ENCODE peak calls at places on chromosomes 4 and X, in seven cellular contexts. I is foreskin fibroblast; Q is cardiac muscle cell; U is A549; K is epithelial cell of esophagus; N is heart right ventricle; P is CD8-positive, alpha-beta T cell. A is an unnamed sample.

GRCh38 chr4:168541608-168541953 is 44.7 kb downstream of the PALLD start:
- DNase-seq in Q (peak), I (peak), U (peak), K (peak), P (no peak), N (no peak), A (no peak)

GRCh38 chr4:101348367-101348827 is 1.1 kb upstream of the PPP3CA start:
- DNase-seq in K (peak), P (no peak), I (no peak), U (no peak), N (no peak), Q (no peak), A (no peak)

GRCh38 chrX:110450050-110450449 is 91.4 kb downstream of the RTL9 start:
- DNase-seq in Q (peak), N (peak), K (peak), P (peak), U (peak), I (peak), A (peak)

GRCh38 chr4:170388255-170388654 is 298.5 kb upstream of the AADAT start:
- DNase-seq in I (peak), U (no peak), K (no peak), Q (no peak), P (no peak), N (no peak), A (peak)

GRCh38 chrX:48794993-48795501 is 6.8 kb upstream of the HDAC6 start:
- DNase-seq in N (no peak), Q (peak), K (peak), I (peak), P (no peak), U (peak), A (no peak)

GRCh38 chrX:111348363-111348927 is 63.5 kb downstream of the DCX start:
- DNase-seq in Q (no peak), N (no peak), K (no peak), P (no peak), I (no peak), U (no peak), A (no peak)

GRCh38 chrX:42384956-42385355 is 393.0 kb downstream of the PPP1R2C start:
- DNase-seq in U (no peak), I (no peak), Q (no peak), N (no peak), P (no peak), K (peak), A (no peak)

GRCh38 chr4:90148574-90149170 is 21.5 kb downstream of the CCSER1 start:
- DNase-seq in Q (no peak), K (peak), N (no peak), U (no peak), I (no peak), P (no peak), A (no peak)

GRCh38 chrX:9644335-9644734 is 121.3 kb downstream of the GPR143 start:
- DNase-seq in Q (no peak), N (no peak), I (no peak), P (no peak), K (no peak), U (no peak), A (no peak)

GRCh38 chrX:105618393-105619101 is 203.8 kb upstream of the NRK start:
- DNase-seq in K (peak), Q (no peak), P (no peak), I (peak), N (no peak), U (no peak), A (no peak)

GRCh38 chr4:139817657-139818452 is 152.2 kb downstream of the MGST2 start:
- DNase-seq in N (no peak), P (no peak), I (no peak), U (no peak), K (peak), Q (no peak), A (no peak)

GRCh38 chrX:135923353-135923752 is 29.8 kb downstream of the SAGE1 start:
- DNase-seq in P (no peak), U (peak), Q (no peak), K (peak), N (no peak), I (no peak), A (no peak)

GRCh38 chr4:40325406-40326019 is 9.6 kb upstream of the CHRNA9 start:
- DNase-seq in Q (peak), U (peak), K (peak), I (peak), P (peak), N (no peak), A (no peak)

GRCh38 chr4:107216379-107216778 is 180.3 kb upstream of the DKK2 start:
- DNase-seq in P (no peak), I (no peak), Q (no peak), U (no peak), K (no peak), N (no peak), A (no peak)

GRCh38 chr4:76545161-76545884 is 110.3 kb downstream of the SHROOM3 start:
- DNase-seq in P (no peak), I (no peak), Q (no peak), K (no peak), U (no peak), N (no peak), A (no peak)

GRCh38 chrX:107707866-107708265 is 67.7 kb downstream of the TSC22D3 start:
- DNase-seq in I (no peak), Q (no peak), P (no peak), N (no peak), K (no peak), U (no peak), A (no peak)

GRCh38 chrX:14030248-14030592 is 528 bp upstream of the GEMIN8 start:
- DNase-seq in U (no peak), Q (peak), I (peak), K (peak), N (no peak), P (no peak), A (no peak)

GRCh38 chr4:7337196-7338058 is 97.3 kb downstream of the PSAPL1 start:
- DNase-seq in P (no peak), N (no peak), U (no peak), I (no peak), K (no peak), Q (no peak), A (no peak)

GRCh38 chr4:86223472-86223871 is 136.4 kb downstream of the MAPK10 start:
- DNase-seq in N (no peak), U (peak), K (peak), P (no peak), Q (peak), I (peak), A (no peak)

GRCh38 chrX:123648028-123648810 is 84.6 kb downstream of the THOC2 start:
- DNase-seq in N (no peak), U (peak), P (no peak), K (peak), Q (peak), I (peak), A (peak)

GRCh38 chr4:77188498-77189187 is 31.6 kb downstream of the CCNG2 start:
- DNase-seq in I (no peak), U (no peak), N (no peak), K (no peak), Q (no peak), P (no peak), A (no peak)

GRCh38 chr4:101753702-101754101 is 36.8 kb upstream of the BANK1 start:
- DNase-seq in K (peak), I (peak), U (peak), P (no peak), N (no peak), Q (peak), A (no peak)

GRCh38 chr4:140252144-140252741 is 98.3 kb upstream of the MAML3 start:
- DNase-seq in U (peak), N (peak), I (no peak), P (no peak), Q (peak), K (peak), A (no peak)

GRCh38 chrX:15404712-15405111 is 20.5 kb upstream of the VEGFD start:
- DNase-seq in U (no peak), N (peak), K (no peak), Q (peak), P (no peak), I (peak), A (no peak)

GRCh38 chrX:84735025-84735424 is 232.8 kb upstream of the HDX start:
- DNase-seq in K (peak), Q (no peak), P (no peak), N (no peak), U (no peak), I (no peak), A (no peak)

GRCh38 chrX:71534773-71535544 is 2.1 kb downstream of the OGT start:
- DNase-seq in I (no peak), P (no peak), K (no peak), Q (peak), N (no peak), U (no peak), A (no peak)

GRCh38 chrX:12955882-12956703 is 18.8 kb upstream of the TMSB4X start:
- DNase-seq in K (peak), P (peak), I (peak), U (peak), Q (peak), N (peak), A (no peak)

GRCh38 chrX:108126661-108127060 is 35.1 kb downstream of the ATG4A start:
- DNase-seq in P (no peak), K (no peak), N (no peak), Q (peak), I (peak), U (no peak), A (no peak)

GRCh38 chr4:109990307-109991257 is 77.9 kb downstream of the EGF start:
- DNase-seq in U (no peak), N (no peak), Q (no peak), I (no peak), P (no peak), K (no peak), A (no peak)

GRCh38 chr4:2537011-2537830 is 774 bp downstream of the FAM193A start:
- DNase-seq in Q (peak), U (peak), N (peak), P (peak), I (peak), K (peak), A (no peak)

GRCh38 chrX:72620550-72621145 is 48.0 kb upstream of the HDAC8 start:
- DNase-seq in Q (peak), P (no peak), U (peak), K (peak), N (peak), I (peak), A (peak)

GRCh38 chrX:292900-293897 is 12.0 kb downstream of the PLCXD1 start:
- DNase-seq in U (no peak), I (no peak), Q (no peak), P (no peak), K (no peak), N (no peak), A (no peak)

GRCh38 chr4:125434136-125434535 is 119.4 kb downstream of the FAT4 start:
- DNase-seq in I (peak), N (no peak), Q (peak), U (no peak), P (no peak), K (no peak), A (no peak)

GRCh38 chr4:87150498-87151261 is 69.7 kb downstream of the KLHL8 start:
- DNase-seq in P (no peak), I (peak), N (no peak), K (peak), U (peak), Q (peak), A (peak)

GRCh38 chrX:121146059-121146628 is 98.7 kb downstream of the GLUD2 start:
- DNase-seq in Q (no peak), K (no peak), U (no peak), I (peak), P (no peak), N (no peak), A (no peak)

GRCh38 chr4:13215560-13215959 is 268.6 kb downstream of the RAB28 start:
- DNase-seq in Q (no peak), U (no peak), I (no peak), K (no peak), P (no peak), N (no peak), A (no peak)

GRCh38 chrX:145910017-145910416 is 92.4 kb downstream of the SLITRK2 start:
- DNase-seq in I (no peak), N (no peak), Q (no peak), K (no peak), P (no peak), U (no peak), A (no peak)

DNA sequence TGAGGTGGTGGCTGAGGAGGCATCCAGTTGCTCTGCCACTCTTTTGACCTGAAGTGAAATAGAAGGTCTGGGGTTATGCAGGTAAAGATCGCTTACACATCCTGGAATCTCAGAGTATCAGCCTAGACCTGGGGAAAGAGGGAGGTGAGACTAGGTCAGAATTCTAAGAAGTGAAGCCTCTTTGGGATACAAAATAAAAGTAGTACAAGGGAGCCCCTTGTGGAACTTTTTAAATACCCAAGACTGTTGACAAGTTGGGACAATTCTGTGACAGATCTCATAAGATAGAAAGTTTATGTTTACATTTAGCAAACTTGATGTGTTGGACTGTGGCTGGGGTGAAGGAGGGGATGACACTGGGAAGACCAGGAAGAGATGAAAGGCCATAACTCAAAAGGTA is 263.2 kb downstream of the SPRY1 start:
- DNase-seq in I (peak), Q (no peak), K (peak), N (no peak), P (no peak), U (peak), A (no peak)
- TF ChIP-seq CTCF in I (peak), Q (no peak), K (peak), N (no peak), P (peak), U (peak), A (no peak)

DNA sequence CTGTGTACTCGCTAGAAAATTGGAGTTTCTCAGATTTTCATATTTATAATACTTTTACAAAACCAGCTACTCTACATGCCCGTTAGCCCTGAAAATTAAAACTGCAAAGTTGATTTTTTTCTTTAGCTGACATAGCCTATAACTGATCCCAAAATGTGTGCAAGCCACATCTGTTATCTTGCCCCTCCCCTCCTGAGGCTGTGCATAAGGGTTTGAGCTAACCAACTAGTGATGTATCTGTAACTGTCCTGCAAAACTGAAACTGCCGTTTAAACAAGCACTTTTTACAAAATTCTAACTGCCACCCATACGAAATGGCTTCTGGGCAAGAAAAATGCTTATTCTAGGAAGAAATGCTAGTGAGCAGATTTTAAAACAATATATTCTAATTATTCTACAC is 59.1 kb downstream of the EDNRA start:
- DNase-seq in P (no peak), U (no peak), K (no peak), Q (no peak), N (no peak), I (peak), A (no peak)
- H3K4me3 ChIP-seq in P (no peak), U (no peak), K (no peak), Q (no peak), N (no peak), I (no peak), A (no peak)

GRCh38 chrX:23849241-23849640 is 58.5 kb downstream of the APOO start:
- DNase-seq in K (no peak), I (no peak), U (no peak), P (no peak), N (no peak), Q (no peak), A (no peak)
- TF ChIP-seq CTCF in K (no peak), I (no peak), U (no peak), P (no peak), N (no peak), Q (no peak), A (no peak)

GRCh38 chr4:153418581-153418980 is 47.6 kb upstream of the TMEM131L start:
- DNase-seq in U (no peak), N (no peak), Q (peak), P (no peak), I (peak), K (no peak), A (no peak)
- H3K4me3 ChIP-seq in U (no peak), N (no peak), Q (no peak), P (no peak), I (no peak), K (no peak), A (no peak)

GRCh38 chr4:119039779-119040178 is 95.9 kb upstream of the MYOZ2 start:
- DNase-seq in K (peak), Q (no peak), I (no peak), U (peak), N (no peak), P (no peak), A (no peak)
- TF ChIP-seq CTCF in K (peak), Q (no peak), I (peak), U (no peak), N (no peak), P (no peak), A (peak)

GRCh38 chr4:108519911-108520310 is 100.5 kb upstream of the RPL34 start:
- DNase-seq in Q (no peak), U (no peak), I (no peak), P (no peak), N (no peak), K (no peak), A (no peak)
- H3K4me3 ChIP-seq in Q (no peak), U (no peak), I (no peak), P (no peak), N (no peak), K (no peak), A (no peak)

DNA sequence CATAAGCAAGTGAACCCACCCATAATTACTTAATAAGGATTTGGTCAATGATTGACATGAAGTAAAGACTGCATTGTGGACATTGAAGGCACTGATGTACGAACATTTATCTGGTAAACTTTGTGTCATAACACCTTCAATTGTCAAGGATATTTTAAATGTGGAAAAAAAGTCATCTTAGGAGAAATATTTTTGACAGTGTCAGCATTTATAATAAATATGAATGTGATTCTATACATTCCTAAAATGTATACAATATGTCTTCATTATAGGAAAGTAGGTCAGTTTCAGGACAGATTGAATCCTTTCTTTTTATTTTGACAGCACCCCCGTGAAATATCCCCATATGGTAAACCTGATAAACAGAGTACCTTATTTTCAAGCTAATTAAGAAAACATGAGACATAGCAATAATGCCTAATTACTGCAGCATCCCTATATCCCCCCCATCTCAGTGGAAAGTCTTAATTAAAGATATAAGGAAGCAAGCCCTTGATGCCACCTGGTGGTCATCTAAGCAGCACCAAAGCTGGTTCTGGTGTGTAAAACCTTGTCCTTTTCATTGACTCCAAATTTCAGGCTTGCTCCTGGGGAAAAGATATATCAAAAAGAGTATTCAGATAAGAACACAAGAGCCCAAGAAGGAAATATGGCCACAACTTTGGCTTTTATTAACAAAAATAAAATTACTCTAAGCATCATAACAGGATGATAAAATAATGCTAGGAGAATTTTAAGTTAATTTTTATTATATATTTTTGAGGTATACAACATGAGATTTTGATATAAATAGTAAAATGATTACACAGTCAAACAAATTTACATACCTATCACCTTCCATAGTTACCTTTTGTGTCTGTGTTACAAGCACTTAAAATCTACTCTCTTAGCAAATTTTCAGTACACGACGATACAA is 379.7 kb downstream of the TLL1 start:
- DNase-seq in Q (peak), I (peak), P (no peak), U (peak), N (no peak), K (peak), A (no peak)
- TF ChIP-seq CTCF in Q (peak), I (peak), P (no peak), U (peak), N (peak), K (peak), A (peak)

DNA sequence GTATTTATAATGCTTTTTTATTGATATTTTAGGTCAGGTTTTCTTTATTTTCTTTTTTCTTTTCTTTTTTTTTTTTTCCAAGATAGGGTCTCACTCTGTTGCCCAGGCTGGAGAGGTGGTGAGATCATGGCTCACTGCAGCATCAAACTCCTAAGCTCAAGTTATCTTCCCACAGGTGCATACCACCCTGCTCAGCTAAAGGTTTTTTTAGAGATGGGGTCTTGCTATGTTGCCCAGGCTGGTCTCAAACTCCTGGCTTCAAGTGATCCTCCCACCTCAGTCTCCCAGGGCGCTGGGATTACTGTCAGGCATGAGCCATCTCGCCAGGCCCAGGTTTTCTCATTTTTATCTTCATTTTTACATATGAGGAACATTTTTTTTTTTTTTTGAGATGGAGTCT is 3.3 kb downstream of the WDR44 start:
- DNase-seq in U (no peak), I (no peak), K (no peak), Q (no peak), N (no peak), P (no peak), A (no peak)
- H3K4me3 ChIP-seq in U (no peak), I (no peak), K (no peak), Q (no peak), N (no peak), P (no peak), A (no peak)